ENCODE peak calls at places on chromosomes 6 and 20, in nine cellular contexts. H, T, D, Y, S, W, V, C and Q are unnamed samples.

GRCh38 chr20:33702861-33703260 is 16.7 kb upstream of the E2F1 start:
- DNase-seq in H (no peak), T (no peak), D (no peak), Y (no peak), S (peak), W (peak), V (no peak), C (no peak), Q (no peak)

GRCh38 chr6:38155144-38155543 is 335.6 kb downstream of the ZFAND3 start:
- DNase-seq in H (no peak), T (no peak), D (no peak), Y (no peak), S (peak), W (peak), V (no peak), C (no peak), Q (no peak)

GRCh38 chr6:41935685-41936072 is 5.9 kb downstream of the CCND3 start:
- DNase-seq in H (no peak), T (no peak), D (no peak), Y (no peak), S (no peak), W (no peak), V (no peak), C (no peak), Q (peak)

GRCh38 chr6:18477301-18477941 is 90.3 kb downstream of the RNF144B start:
- DNase-seq in H (no peak), T (no peak), D (no peak), Y (no peak), S (no peak), W (no peak), V (peak), C (no peak), Q (no peak)

GRCh38 chr20:56974499-56975250 is 291.8 kb downstream of the BMP7 start:
- DNase-seq in H (no peak), T (no peak), D (peak), Y (peak), S (peak), W (no peak), V (peak), C (no peak), Q (peak)

GRCh38 chr6:32192608-32193039 is at the start of gene GPSM3:
- DNase-seq in H (peak), T (no peak), D (no peak), Y (no peak), S (no peak), W (peak), V (peak), C (peak), Q (peak)

GRCh38 chr6:168222261-168222660 is 97.3 kb downstream of the DACT2 start:
- DNase-seq in H (no peak), T (no peak), D (no peak), Y (no peak), S (no peak), W (no peak), V (no peak), C (no peak), Q (no peak)

GRCh38 chr6:158314737-158315136 is 2.5 kb downstream of the TULP4 start:
- DNase-seq in H (no peak), T (no peak), D (no peak), Y (no peak), S (no peak), W (no peak), V (peak), C (no peak), Q (peak)

GRCh38 chr20:61739832-61740118 is 325.9 kb downstream of the TAF4 start:
- DNase-seq in H (no peak), T (no peak), D (no peak), Y (no peak), S (no peak), W (no peak), V (no peak), C (no peak), Q (no peak)

GRCh38 chr20:57020364-57020763 is 246.1 kb downstream of the BMP7 start:
- DNase-seq in H (no peak), T (no peak), D (no peak), Y (no peak), S (no peak), W (no peak), V (no peak), C (no peak), Q (no peak)

GRCh38 chr6:142879076-142879475 is 65.9 kb downstream of the HIVEP2 start:
- DNase-seq in H (no peak), T (no peak), D (no peak), Y (no peak), S (no peak), W (no peak), V (no peak), C (no peak), Q (no peak)

GRCh38 chr20:8431538-8432434 is 299.7 kb downstream of the PLCB1 start:
- DNase-seq in H (no peak), T (no peak), D (no peak), Y (no peak), S (peak), W (peak), V (no peak), C (no peak), Q (no peak)

DNA sequence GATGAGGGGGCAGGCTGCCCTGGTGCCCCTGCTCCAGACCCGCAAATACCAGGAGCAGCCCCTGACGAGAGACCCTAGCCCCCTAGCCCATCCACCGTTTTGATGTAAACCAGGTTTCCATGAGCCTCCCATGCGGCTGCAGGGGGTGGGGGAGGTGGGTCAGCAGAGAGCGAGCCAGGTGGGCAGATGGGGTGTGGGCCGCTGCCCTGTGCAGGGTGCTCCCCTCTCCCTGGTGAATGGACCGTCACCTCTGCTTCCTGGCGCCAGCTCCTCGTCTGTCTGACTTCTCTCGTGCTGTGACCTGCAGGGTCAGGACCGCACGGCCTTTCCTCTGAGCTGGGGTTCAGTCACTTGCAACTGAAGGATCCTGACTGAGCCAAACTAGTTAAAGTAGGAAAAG is 15.7 kb upstream of the BHLHE23 start:
- DNase-seq in H (no peak), T (no peak), D (no peak), Y (no peak), S (no peak), W (no peak), V (no peak), C (peak), Q (no peak)
- H3K4me3 ChIP-seq in H (no peak), T (no peak), D (no peak), Y (no peak), S (no peak), W (no peak), V (no peak), C (no peak), Q (no peak)

DNA sequence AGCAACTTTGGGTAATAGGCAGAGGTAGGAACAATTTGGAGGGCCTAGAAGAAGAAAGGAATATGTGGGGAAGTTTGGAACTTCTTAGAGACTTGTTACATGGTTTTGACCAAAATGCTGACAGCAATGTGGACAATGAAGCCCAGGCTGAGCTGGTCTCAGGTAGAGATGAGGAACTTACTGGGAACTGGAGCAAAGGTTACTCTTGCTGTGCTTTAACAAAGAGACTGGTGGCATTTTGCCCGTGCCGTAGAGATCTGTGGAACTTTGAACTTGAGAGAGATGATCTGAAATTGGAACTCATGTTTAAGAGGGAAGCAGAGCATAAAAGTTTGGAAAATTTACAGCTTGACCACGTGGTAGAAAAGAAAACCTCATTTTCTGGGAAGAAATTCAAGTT is 28.3 kb upstream of the TMEM200A start:
- DNase-seq in H (no peak), T (no peak), D (no peak), Y (no peak), S (no peak), W (no peak), V (no peak), C (no peak), Q (no peak)
- H3K4me3 ChIP-seq in H (no peak), T (no peak), D (no peak), Y (no peak), S (no peak), W (no peak), V (no peak), C (no peak), Q (no peak)

GRCh38 chr6:17280138-17280537 is 1.0 kb upstream of the RBM24 start:
- DNase-seq in H (no peak), T (no peak), D (no peak), Y (no peak), S (no peak), W (no peak), V (no peak), C (no peak), Q (no peak)
- H3K4me3 ChIP-seq in H (no peak), T (no peak), D (peak), Y (no peak), S (no peak), W (peak), V (peak), C (peak), Q (no peak)

GRCh38 chr20:62878244-62879030 is 16.8 kb upstream of the TCFL5 start:
- DNase-seq in H (no peak), T (no peak), D (no peak), Y (no peak), S (no peak), W (no peak), V (no peak), C (no peak), Q (no peak)
- H3K4me3 ChIP-seq in H (no peak), T (no peak), D (no peak), Y (no peak), S (no peak), W (no peak), V (no peak), C (no peak), Q (no peak)

GRCh38 chr6:108293527-108294296 is 1.1 kb upstream of the AFG1L start:
- DNase-seq in H (no peak), T (no peak), D (no peak), Y (no peak), S (no peak), W (no peak), V (no peak), C (no peak), Q (no peak)
- H3K4me3 ChIP-seq in H (peak), T (peak), D (peak), Y (peak), S (no peak), W (peak), V (no peak), C (peak), Q (no peak)

DNA sequence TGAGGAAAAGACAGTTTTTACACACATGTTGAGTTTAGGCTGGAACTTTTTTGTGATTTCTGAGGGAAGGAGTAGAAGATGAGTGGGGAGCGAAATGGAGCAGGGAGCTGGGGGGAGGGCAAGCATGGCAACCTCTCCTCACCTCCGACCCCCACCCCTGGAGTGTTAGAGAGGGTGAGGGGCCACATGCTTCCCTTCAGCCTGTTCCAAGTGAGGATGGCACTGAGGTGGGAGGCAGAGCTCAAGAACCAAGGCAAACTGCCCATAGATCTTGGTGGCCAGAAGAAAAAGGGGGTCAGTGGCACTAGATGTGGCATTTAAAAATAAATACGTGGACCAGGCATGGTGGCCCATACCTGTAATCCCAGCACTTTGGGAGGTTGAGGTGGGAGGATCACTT is 4.8 kb downstream of the TTBK1 start:
- DNase-seq in H (no peak), T (no peak), D (no peak), Y (no peak), S (no peak), W (no peak), V (no peak), C (no peak), Q (no peak)
- H3K4me3 ChIP-seq in H (no peak), T (no peak), D (no peak), Y (no peak), S (no peak), W (no peak), V (no peak), C (no peak), Q (no peak)

GRCh38 chr20:48924711-48925109 is 3.2 kb downstream of the ARFGEF2 start:
- DNase-seq in H (no peak), T (no peak), D (no peak), Y (no peak), S (no peak), W (no peak), V (no peak), C (no peak), Q (no peak)
- H3K4me3 ChIP-seq in H (no peak), T (no peak), D (no peak), Y (no peak), S (no peak), W (no peak), V (no peak), C (no peak), Q (peak)

GRCh38 chr6:47970826-47971225 is 140.2 kb downstream of the PTCHD4 start:
- DNase-seq in H (no peak), T (no peak), D (no peak), Y (no peak), S (no peak), W (no peak), V (no peak), C (no peak), Q (no peak)

GRCh38 chr6:47967843-47968242 is 143.2 kb downstream of the PTCHD4 start:
- DNase-seq in H (no peak), T (no peak), D (no peak), Y (no peak), S (no peak), W (no peak), V (no peak), C (no peak), Q (no peak)

GRCh38 chr6:47964994-47965393 is 146.0 kb downstream of the PTCHD4 start:
- DNase-seq in H (no peak), T (no peak), D (no peak), Y (no peak), S (no peak), W (no peak), V (no peak), C (no peak), Q (no peak)
- H3K4me3 ChIP-seq in H (no peak), T (no peak), D (no peak), Y (no peak), S (no peak), W (no peak), V (no peak), C (no peak), Q (no peak)